ENCODE peak calls at places on chromosomes 7 and 10, in four cellular contexts. X is aorta, I is lung, U is adrenal gland. T is an unnamed sample.

GRCh38 chr10:46289209-46289810 is 2.5 kb downstream of the ANTXRL start:
- DNase-seq in I (no peak), X (no peak), U (no peak), T (no peak)

GRCh38 chr10:11493646-11494045 is 117.8 kb downstream of the USP6NL start:
- DNase-seq in U (no peak), X (no peak), I (no peak), T (no peak)

GRCh38 chr10:125605167-125605566 is 77.8 kb downstream of the TEX36 start:
- DNase-seq in I (no peak), U (no peak), X (no peak), T (no peak)

GRCh38 chr7:21353388-21353780 is 74.5 kb upstream of the SP4 start:
- DNase-seq in I (no peak), U (no peak), X (no peak), T (no peak)

GRCh38 chr7:54931532-54931931 is 87.3 kb upstream of the EGFR start:
- DNase-seq in I (no peak), X (no peak), U (no peak), T (no peak)

GRCh38 chr10:7035111-7035761 is 375.6 kb downstream of the SFMBT2 start:
- DNase-seq in U (no peak), I (no peak), X (no peak), T (no peak)

GRCh38 chr7:7294914-7295313 is 112.6 kb downstream of the C1GALT1 start:
- DNase-seq in X (no peak), U (no peak), I (no peak), T (no peak)

GRCh38 chr7:97732567-97733275 is 835 bp downstream of the TAC1 start:
- DNase-seq in U (no peak), X (peak; percentile 17), I (no peak), T (no peak)

GRCh38 chr10:90859321-90859751 is 1.5 kb upstream of the HTR7 start:
- DNase-seq in X (no peak), U (no peak), I (no peak), T (no peak)

DNA sequence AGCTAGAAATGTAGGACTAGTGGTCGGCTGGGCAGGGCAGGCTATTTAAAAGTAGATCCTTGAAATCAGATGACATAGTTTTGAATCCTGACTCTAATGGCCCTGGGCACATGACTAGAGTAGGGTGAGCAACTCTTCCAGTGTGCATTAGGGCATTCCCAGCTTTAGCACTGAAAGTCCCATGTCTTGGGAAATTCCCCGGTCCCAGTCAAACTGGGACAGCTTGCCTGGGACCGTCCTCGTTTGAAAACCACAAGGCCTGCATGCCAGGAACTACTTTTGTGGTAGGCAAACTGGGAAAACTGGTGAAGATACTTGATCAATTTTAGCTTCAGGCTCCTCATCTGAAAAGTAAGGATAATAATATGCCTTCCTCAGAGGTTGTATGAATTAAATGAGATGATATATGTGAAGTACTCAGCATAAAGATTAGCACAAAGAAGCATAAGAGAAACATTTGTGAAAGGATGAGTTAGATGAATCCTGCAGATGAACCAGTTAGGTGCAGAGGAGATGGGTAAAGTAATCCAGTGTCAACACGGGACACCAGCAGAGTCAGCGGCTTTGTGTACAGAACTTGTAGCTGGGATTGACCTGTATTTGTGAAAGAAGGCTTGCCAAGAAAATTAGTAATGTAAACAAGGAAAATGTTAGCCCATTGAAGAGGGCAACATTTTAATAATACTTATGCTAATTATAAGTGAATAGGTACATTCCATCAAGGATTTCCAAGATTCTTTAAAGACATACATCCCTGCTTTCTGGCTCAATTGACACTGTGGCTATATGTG is 255.5 kb downstream of the PTEN start:
- DNase-seq in X (no peak), I (no peak), U (no peak), T (no peak)
- H3K27me3 ChIP-seq in X (no peaks in the 10 kb centered on the region), I (no peaks in the 10 kb centered on the region), U (no peaks in the 10 kb centered on the region), T (no peaks in the 10 kb centered on the region)

GRCh38 chr7:155809332-155809946 is 2.8 kb downstream of the SHH start:
- DNase-seq in I (no peak), X (no peak), U (no peak), T (no peak)

GRCh38 chr7:155807013-155807804 is 5.1 kb downstream of the SHH start:
- DNase-seq in X (no peak), U (no peak), I (peak; percentile 61), T (no peak)

GRCh38 chr7:155809947-155810606 is 2.2 kb downstream of the SHH start:
- DNase-seq in U (no peak), X (no peak), I (no peak), T (no peak)

GRCh38 chr7:155807805-155808550 is 4.3 kb downstream of the SHH start:
- DNase-seq in U (no peak), I (no peak), X (no peak), T (no peak)

DNA sequence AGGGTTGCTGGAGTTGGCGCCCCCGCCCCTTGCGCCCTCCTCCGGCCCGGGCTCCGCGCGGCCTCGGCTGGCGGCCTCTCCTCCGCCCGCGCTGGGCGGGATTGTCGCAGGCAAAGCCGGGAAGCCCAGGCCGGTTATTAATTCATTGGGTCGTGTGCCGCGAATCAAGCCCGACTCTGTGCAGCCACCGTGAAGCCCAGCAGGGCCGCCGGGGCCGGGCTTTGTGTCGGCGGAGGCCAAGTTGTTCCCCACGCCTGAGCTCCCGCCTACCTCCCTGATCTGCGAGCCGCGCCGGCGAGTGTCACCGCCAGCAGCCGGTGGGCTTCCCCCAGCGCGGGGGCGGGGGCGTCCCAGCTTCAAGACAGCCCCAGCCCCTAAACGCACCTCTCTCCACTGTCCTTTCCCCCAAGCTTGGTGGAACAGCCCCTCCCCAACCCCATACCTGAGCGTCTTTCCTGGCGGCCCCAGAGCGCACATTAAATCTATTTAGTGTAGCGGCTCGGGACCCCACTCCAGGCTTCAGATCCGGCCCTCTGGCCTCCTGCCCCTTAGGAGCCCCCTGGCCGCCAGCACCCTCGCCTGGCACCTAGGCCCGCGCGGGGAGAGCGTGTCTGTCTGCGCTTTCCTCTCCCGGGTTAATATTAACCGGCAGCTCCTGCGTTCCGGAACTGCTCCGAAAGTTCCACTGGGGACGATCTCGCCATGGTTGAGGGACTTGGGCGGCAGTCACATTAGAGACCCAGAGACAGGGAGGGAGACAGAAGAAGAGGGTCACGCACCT is 3.5 kb downstream of the SHH start:
- DNase-seq in I (no peak), X (no peak), U (no peak), T (no peak)
- H3K27me3 ChIP-seq in I (no peaks in the 10 kb centered on the region), X (no peaks in the 10 kb centered on the region), U (peaks cover 35% of the 10 kb centered on the region), T (peaks cover 14% of the 10 kb centered on the region)

GRCh38 chr7:1664711-1665591 is 5.1 kb upstream of the ELFN1 start:
- DNase-seq in I (no peak), U (peak; percentile 68), X (peak; percentile 69), T (no peak)
- H3K27me3 ChIP-seq in I (peaks cover 5% of the 10 kb centered on the region), U (peaks cover 54% of the 10 kb centered on the region), X (no peaks in the 10 kb centered on the region), T (no peaks in the 10 kb centered on the region)

DNA sequence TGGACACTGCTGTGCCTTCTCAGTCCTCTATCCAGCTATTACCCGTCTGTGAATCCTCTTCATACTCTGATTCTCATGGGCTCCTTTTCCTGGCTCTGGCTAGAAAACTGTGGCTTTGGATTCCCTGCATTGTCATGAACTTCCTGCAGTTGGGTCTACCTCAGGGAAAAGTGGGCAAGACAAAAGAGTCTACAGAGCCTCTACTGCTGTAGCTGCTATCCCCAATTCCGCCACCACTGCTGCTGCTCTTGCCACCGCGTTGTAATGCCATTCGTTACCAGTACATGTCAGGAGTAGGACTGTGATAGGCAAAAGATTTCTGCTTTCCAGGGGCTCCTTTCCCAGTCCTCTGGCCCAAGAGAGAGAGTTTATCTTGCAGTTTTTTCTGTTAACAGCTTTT is 23.9 kb upstream of the PPP1R17 start:
- DNase-seq in U (no peak), I (no peak), X (no peak), T (no peak)
- H3K27me3 ChIP-seq in U (no peaks in the 10 kb centered on the region), I (no peaks in the 10 kb centered on the region), X (no peaks in the 10 kb centered on the region), T (no peaks in the 10 kb centered on the region)

GRCh38 chr10:27745719-27746363 is at the start of gene MKX:
- DNase-seq in X (peak; percentile 79), U (peak; percentile 35), I (peak; percentile 51), T (no peak)

GRCh38 chr10:27747096-27747451 is 1.5 kb upstream of the MKX start:
- DNase-seq in U (no peak), I (no peak), X (no peak), T (no peak)

GRCh38 chr10:27745380-27745718 is 270 bp downstream of the MKX start:
- DNase-seq in U (no peak), X (peak; percentile 43), I (no peak), T (no peak)

GRCh38 chr10:27746364-27747095 is 911 bp upstream of the MKX start:
- DNase-seq in I (no peak), U (no peak), X (no peak), T (no peak)

DNA sequence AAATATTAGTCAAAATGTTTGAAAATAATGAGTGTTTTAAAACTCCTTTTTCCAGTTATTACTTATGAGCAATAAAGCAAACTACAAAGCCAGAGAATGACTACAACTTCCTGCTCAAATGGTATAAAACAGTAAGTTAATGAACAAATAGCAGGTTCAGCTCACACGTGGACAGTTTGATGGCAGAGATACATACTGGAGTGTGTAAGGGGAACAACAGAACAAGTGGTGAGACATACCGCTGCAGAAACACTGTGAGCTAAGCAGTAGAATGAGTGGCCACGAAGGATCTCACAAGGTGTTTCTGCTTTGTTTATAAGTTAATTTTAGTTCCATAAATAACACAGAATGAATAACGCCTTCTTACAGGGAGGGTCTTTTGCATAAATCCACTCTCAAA is 3.0 kb upstream of the MKX start:
- DNase-seq in U (no peak), X (no peak), I (no peak), T (no peak)
- H3K27me3 ChIP-seq in U (peaks cover 66% of the 10 kb centered on the region), X (no peaks in the 10 kb centered on the region), I (peaks cover 5% of the 10 kb centered on the region), T (no peaks in the 10 kb centered on the region)

T was measured in vagina.